ENCODE peak calls at places on chromosomes 6 and 20, in five cellular contexts. A, W, Y, H and F are unnamed samples.

GRCh38 chr6:169269180-169270076 is 15.8 kb upstream of the THBS2 start:
- DNase-seq in A (no peak), W (peak), Y (no peak), H (peak), F (no peak)

GRCh38 chr6:168528457-168529095 is 87.6 kb downstream of the SMOC2 start:
- DNase-seq in A (peak), W (no peak), Y (no peak), H (no peak), F (peak)

GRCh38 chr6:137094411-137095008 is 49.7 kb upstream of the IL20RA start:
- DNase-seq in A (peak), W (peak), Y (peak), H (no peak), F (peak)

GRCh38 chr20:50540620-50541605 is 30.7 kb downstream of the PTPN1 start:
- DNase-seq in A (no peak), W (no peak), Y (no peak), H (no peak), F (peak)

GRCh38 chr20:47886454-47887041 is 101.3 kb upstream of the SULF2 start:
- DNase-seq in A (no peak), W (no peak), Y (no peak), H (no peak), F (no peak)

GRCh38 chr6:43971776-43972126 is 155.5 kb downstream of the MRPL14 start:
- DNase-seq in A (no peak), W (no peak), Y (no peak), H (no peak), F (no peak)

GRCh38 chr20:6768228-6769185 is 1.0 kb downstream of the BMP2 start:
- DNase-seq in A (no peak), W (peak), Y (no peak), H (no peak), F (peak)

GRCh38 chr6:105310947-105311346 is 91.9 kb downstream of the PREP start:
- DNase-seq in A (no peak), W (no peak), Y (no peak), H (no peak), F (no peak)

GRCh38 chr6:6005467-6006427 is 978 bp downstream of the NRN1 start:
- DNase-seq in A (no peak), W (no peak), Y (no peak), H (no peak), F (no peak)

GRCh38 chr6:57021086-57021720 is 25.3 kb upstream of the KIAA1586 start:
- DNase-seq in A (peak), W (no peak), Y (no peak), H (no peak), F (peak)

GRCh38 chr6:140766999-140767398 is 1365.7 kb upstream of the GJE1 start:
- DNase-seq in A (no peak), W (no peak), Y (no peak), H (no peak), F (no peak)

GRCh38 chr20:9280654-9281053 is 211.8 kb downstream of the PLCB4 start:
- DNase-seq in A (no peak), W (no peak), Y (no peak), H (no peak), F (no peak)

GRCh38 chr20:44615169-44615791 is 32.9 kb downstream of the PKIG start:
- DNase-seq in A (peak), W (no peak), Y (no peak), H (no peak), F (no peak)

GRCh38 chr20:40192083-40192482 is 497.0 kb downstream of the MAFB start:
- DNase-seq in A (no peak), W (no peak), Y (no peak), H (no peak), F (no peak)

GRCh38 chr6:89122625-89123024 is 4.8 kb upstream of the SRSF12 start:
- DNase-seq in A (peak), W (no peak), Y (no peak), H (no peak), F (peak)

GRCh38 chr20:17873410-17874270 is 95.0 kb downstream of the SNX5 start:
- DNase-seq in A (no peak), W (peak), Y (no peak), H (no peak), F (peak)

GRCh38 chr6:1724616-1725015 is 114.9 kb downstream of the FOXC1 start:
- DNase-seq in A (no peak), W (peak), Y (no peak), H (no peak), F (no peak)

GRCh38 chr20:5002077-5002413 is 735 bp upstream of the SLC23A2 start:
- DNase-seq in A (no peak), W (peak), Y (no peak), H (no peak), F (no peak)

DNA sequence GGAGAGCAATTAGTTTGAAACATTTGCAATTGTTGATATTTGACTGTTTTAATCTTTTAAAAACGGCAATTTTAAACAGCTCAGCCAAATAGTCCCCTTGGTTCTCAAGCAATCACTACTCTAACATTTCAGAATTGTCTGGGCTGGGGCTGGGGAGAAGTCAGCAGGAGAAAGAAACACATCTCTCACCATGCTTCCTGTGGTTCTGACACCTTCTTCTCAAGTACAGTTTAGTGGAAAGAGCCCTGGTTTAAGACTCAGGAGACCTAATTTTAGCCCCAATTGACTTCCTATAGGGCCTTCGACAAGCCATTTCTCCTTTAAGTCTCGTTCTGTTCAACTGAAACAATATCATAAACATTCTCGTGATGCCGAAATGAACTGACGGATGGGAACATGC is 168.4 kb upstream of the CDYL start:
- DNase-seq in A (no peak), W (no peak), Y (no peak), H (no peak), F (no peak)
- H3K4me3 ChIP-seq in A (no peak), W (no peak), Y (no peak), H (no peak), F (no peak)

GRCh38 chr6:122869437-122870024 is 80.5 kb downstream of the SMPDL3A start:
- DNase-seq in A (peak), W (peak), Y (no peak), H (no peak), F (peak)
- TF ChIP-seq CTCF in A (peak), W (peak), Y (no peak), H (peak), F (peak)

DNA sequence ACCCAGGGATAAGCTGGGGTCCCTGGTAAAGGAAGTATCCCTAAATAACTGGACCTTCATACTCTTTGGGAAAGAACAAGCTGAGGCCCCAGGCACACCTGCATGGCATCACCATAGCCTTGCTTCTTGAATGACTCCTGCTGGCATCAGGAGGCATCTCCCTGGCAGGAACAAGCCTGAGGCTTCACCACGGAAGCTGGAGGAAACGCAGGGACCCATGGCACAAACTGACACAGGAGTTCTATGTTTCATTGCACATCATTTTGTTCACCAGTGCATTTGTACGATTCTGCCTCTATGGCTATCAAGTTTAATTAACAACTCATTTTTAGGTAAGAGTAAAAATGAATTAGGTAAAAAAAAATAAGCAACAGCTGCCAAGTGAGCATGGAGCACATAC is 619 bp upstream of the PDE7B start:
- DNase-seq in A (no peak), W (no peak), Y (no peak), H (no peak), F (no peak)
- H3K4me3 ChIP-seq in A (no peak), W (no peak), Y (no peak), H (no peak), F (no peak)

DNA sequence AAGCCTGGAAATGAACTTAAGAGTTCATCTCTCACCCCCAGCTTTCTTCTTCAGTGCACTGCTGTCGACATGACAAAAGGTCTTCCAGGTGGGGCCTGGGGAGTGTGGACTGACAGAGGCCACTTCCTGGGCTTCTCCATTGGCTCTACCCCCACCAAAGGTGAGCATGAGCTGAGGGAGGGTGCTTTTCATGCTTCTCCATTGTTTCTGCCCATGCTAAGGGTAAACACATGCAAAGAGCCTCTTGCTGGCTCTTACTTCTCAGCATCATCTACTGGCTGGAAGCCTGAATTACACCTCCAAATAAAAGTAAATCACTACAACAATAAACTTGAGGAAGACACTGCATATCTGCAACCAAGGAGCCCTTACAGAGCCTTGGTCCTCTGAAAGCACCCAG is 227.2 kb downstream of the EPM2A start:
- DNase-seq in A (peak), W (no peak), Y (no peak), H (no peak), F (no peak)
- TF ChIP-seq CTCF in A (peak), W (no peak), Y (no peak), H (no peak), F (peak)

GRCh38 chr20:57672953-57673575 is 36.8 kb downstream of the PMEPA1 start:
- DNase-seq in A (no peak), W (no peak), Y (no peak), H (no peak), F (no peak)
- H3K4me3 ChIP-seq in A (no peak), W (no peak), Y (no peak), H (no peak), F (no peak)

GRCh38 chr6:38567436-38567835 is 72.3 kb downstream of the BTBD9 start:
- DNase-seq in A (no peak), W (peak), Y (no peak), H (peak), F (peak)

GRCh38 chr6:38572186-38572813 is 67.4 kb downstream of the BTBD9 start:
- DNase-seq in A (peak), W (no peak), Y (no peak), H (no peak), F (no peak)

GRCh38 chr6:38573800-38574395 is 65.8 kb downstream of the BTBD9 start:
- DNase-seq in A (no peak), W (no peak), Y (no peak), H (no peak), F (no peak)

GRCh38 chr6:38571721-38572120 is 68.0 kb downstream of the BTBD9 start:
- DNase-seq in A (no peak), W (no peak), Y (no peak), H (no peak), F (no peak)

GRCh38 chr6:38570750-38571149 is 69.0 kb downstream of the BTBD9 start:
- DNase-seq in A (peak), W (no peak), Y (no peak), H (no peak), F (peak)
- TF ChIP-seq CTCF in A (peak), W (peak), Y (peak), H (peak), F (peak)